ENCODE peak calls at places on chromosomes 16 and 17, in four cellular contexts. F, M, E and V are unnamed samples.

GRCh38 chr16:64356267-64356666 is 765.6 kb downstream of the CDH11 start:
- DNase-seq in F (no peak), M (no peak), E (no peak), V (peak; percentile 2)

GRCh38 chr16:28984619-28985135 is at the start of gene LAT:
- DNase-seq in F (no peak), M (peak; percentile 72), E (peak; percentile 69), V (no peak)

GRCh38 chr17:78707016-78707415 is 75.1 kb downstream of the CYTH1 start:
- DNase-seq in F (no peak), M (no peak), E (no peak), V (no peak)

GRCh38 chr16:85908889-85909584 is 10.1 kb downstream of the IRF8 start:
- DNase-seq in F (no peak), M (no peak), E (no peak), V (no peak)

GRCh38 chr17:75153854-75154194 is 488 bp downstream of the JPT1 start:
- DNase-seq in F (no peak), M (no peak), E (no peak), V (no peak)

GRCh38 chr16:69741951-69742904 is 12.5 kb downstream of the NOB1 start:
- DNase-seq in F (peak; percentile 85), M (no peak), E (no peak), V (no peak)

GRCh38 chr17:59893617-59894100 is 738 bp downstream of the RPS6KB1 start:
- DNase-seq in F (peak; percentile 41), M (no peak), E (peak; percentile 14), V (peak; percentile 23)

GRCh38 chr17:69326302-69327059 is 452 bp downstream of the ABCA5 start:
- DNase-seq in F (no peak), M (no peak), E (no peak), V (peak; percentile 30)

GRCh38 chr17:42111901-42112551 is 488 bp downstream of the DHX58 start:
- DNase-seq in F (no peak), M (no peak), E (no peak), V (peak; percentile 42)

GRCh38 chr16:27083861-27084261 is 17.1 kb downstream of the C16orf82 start:
- DNase-seq in F (peak; percentile 28), M (no peak), E (no peak), V (peak; percentile 29)

GRCh38 chr17:42894283-42895184 is 6.1 kb upstream of the G6PC1 start:
- DNase-seq in F (no peak), M (no peak), E (no peak), V (no peak)

GRCh38 chr17:31699281-31699680 is 159.8 kb downstream of the COPRS start:
- DNase-seq in F (no peak), M (no peak), E (no peak), V (peak; percentile 23)

GRCh38 chr17:47776330-47777197 is 43.5 kb downstream of the TBX21 start:
- DNase-seq in F (no peak), M (no peak), E (peak; percentile 27), V (peak; percentile 58)

GRCh38 chr17:80774643-80775281 is 216.9 kb upstream of the CHMP6 start:
- DNase-seq in F (no peak), M (no peak), E (no peak), V (no peak)

GRCh38 chr16:57807968-57808528 is 5.8 kb upstream of the KIFC3 start:
- DNase-seq in F (peak; percentile 78), M (peak; percentile 41), E (peak; percentile 58), V (peak; percentile 94)

GRCh38 chr16:84892097-84892496 is 72.3 kb downstream of the CRISPLD2 start:
- DNase-seq in F (no peak), M (no peak), E (no peak), V (no peak)

GRCh38 chr16:91484-91883 is 13.5 kb downstream of the MPG start:
- DNase-seq in F (peak; percentile 83), M (no peak), E (no peak), V (no peak)

GRCh38 chr16:85490971-85491771 is 122.0 kb upstream of the GSE1 start:
- DNase-seq in F (no peak), M (peak; percentile 6), E (peak; percentile 39), V (no peak)

GRCh38 chr16:54125751-54126655 is 160.6 kb downstream of the IRX3 start:
- DNase-seq in F (no peak), M (no peak), E (no peak), V (no peak)

GRCh38 chr17:50263293-50264262 is 10.7 kb upstream of the TMEM92 start:
- DNase-seq in F (no peak), M (no peak), E (no peak), V (no peak)

GRCh38 chr17:56779898-56780777 is 53.6 kb downstream of the C17orf67 start:
- DNase-seq in F (peak; percentile 69), M (peak; percentile 71), E (peak; percentile 77), V (peak; percentile 74)

GRCh38 chr17:36188891-36189306 is 7.7 kb downstream of the CCL3L1 start:
- DNase-seq in F (no peak), M (no peak), E (no peak), V (no peak)

GRCh38 chr17:28956861-28957260 is 5.5 kb upstream of the PHF12 start:
- DNase-seq in F (no peak), M (no peak), E (no peak), V (no peak)

GRCh38 chr17:67656494-67657203 is 61.1 kb upstream of the NOL11 start:
- DNase-seq in F (no peak), M (no peak), E (no peak), V (no peak)

GRCh38 chr16:11024333-11025053 is 80.1 kb downstream of the CLEC16A start:
- DNase-seq in F (no peak), M (no peak), E (no peak), V (no peak)

GRCh38 chr17:62705781-62706597 is 78.5 kb downstream of the MRC2 start:
- DNase-seq in F (no peak), M (no peak), E (no peak), V (no peak)

GRCh38 chr17:81648707-81649085 is 7.6 kb downstream of the PDE6G start:
- DNase-seq in F (no peak), M (no peak), E (no peak), V (no peak)

GRCh38 chr17:82602986-82603385 is 45.3 kb downstream of the WDR45B start:
- DNase-seq in F (no peak), M (no peak), E (no peak), V (no peak)

GRCh38 chr17:59152925-59153324 is 2.1 kb downstream of the SKA2 start:
- DNase-seq in F (no peak), M (no peak), E (no peak), V (no peak)

GRCh38 chr17:7538891-7539290 is 10.0 kb upstream of the TNFSF12 start:
- DNase-seq in F (no peak), M (no peak), E (no peak), V (no peak)

GRCh38 chr17:73399056-73399455 is 87.3 kb upstream of the CDC42EP4 start:
- DNase-seq in F (no peak), M (no peak), E (no peak), V (no peak)

GRCh38 chr17:13395872-13396271 is 205.9 kb downstream of the HS3ST3A1 start:
- DNase-seq in F (no peak), M (no peak), E (no peak), V (peak; percentile 26)

GRCh38 chr17:32297860-32298259 is 32.2 kb downstream of the RHBDL3 start:
- DNase-seq in F (no peak), M (no peak), E (no peak), V (no peak)

GRCh38 chr16:20409398-20410152 is at the start of gene ACSM5:
- DNase-seq in F (peak; percentile 40), M (no peak), E (no peak), V (no peak)

GRCh38 chr16:85570213-85570734 is 42.8 kb upstream of the GSE1 start:
- DNase-seq in F (no peak), M (no peak), E (no peak), V (no peak)